ENCODE peak calls at places on chromosomes 6 and 20, in six cellular contexts. C is CD8-positive, alpha-beta memory T cell; V is progenitor cell of endocrine pancreas; Y is heart right ventricle; A is stimulated activated CD8-positive, alpha-beta memory T cell treated with anti-CD3 and anti-CD28 coated beads, Interleukin-15, amount 100 ng/mL, for 24 hours; S is hippocampal formation. P is an unnamed sample.

GRCh38 chr6:137237413-137238170 is 18.4 kb upstream of the IFNGR1 start:
- DNase-seq in C (no peak), V (no peak), Y (no peak), A (no peak), S (no peak), P (no peak)

GRCh38 chr6:125858427-125859320 is 67.9 kb downstream of the NCOA7 start:
- DNase-seq in C (no peak), V (no peak), Y (peak), A (no peak), S (peak), P (no peak)

GRCh38 chr6:156686429-156686939 is 90.7 kb upstream of the ARID1B start:
- DNase-seq in C (peak), V (no peak), Y (peak), A (peak), S (peak), P (no peak)

GRCh38 chr6:135008941-135009290 is 45.7 kb downstream of the HBS1L start:
- DNase-seq in C (no peak), V (no peak), Y (no peak), A (no peak), S (no peak), P (no peak)

GRCh38 chr20:32595143-32595542 is 10.0 kb upstream of the NOL4L start:
- DNase-seq in C (no peak), V (no peak), Y (no peak), A (no peak), S (no peak), P (no peak)

GRCh38 chr20:46814366-46815232 is 80.0 kb upstream of the EYA2 start:
- DNase-seq in C (no peak), V (no peak), Y (no peak), A (no peak), S (no peak), P (no peak)

GRCh38 chr20:61630240-61630650 is 378.2 kb downstream of the CDH4 start:
- DNase-seq in C (no peak), V (no peak), Y (no peak), A (no peak), S (no peak), P (no peak)

GRCh38 chr6:141415896-141416295 is 716.8 kb upstream of the GJE1 start:
- DNase-seq in C (no peak), V (no peak), Y (no peak), A (no peak), S (no peak), P (no peak)

GRCh38 chr20:17066955-17067354 is 159.9 kb upstream of the PCSK2 start:
- DNase-seq in C (no peak), V (no peak), Y (no peak), A (no peak), S (no peak), P (no peak)

GRCh38 chr6:144186817-144187625 is 36.7 kb downstream of the STX11 start:
- DNase-seq in C (no peak), V (no peak), Y (no peak), A (no peak), S (no peak), P (no peak)

GRCh38 chr6:6793388-6794250 is 205.1 kb downstream of the LY86 start:
- DNase-seq in C (no peak), V (no peak), Y (no peak), A (no peak), S (no peak), P (peak)

GRCh38 chr20:50786703-50787102 is 8.2 kb upstream of the BCAS4 start:
- DNase-seq in C (no peak), V (no peak), Y (no peak), A (no peak), S (no peak), P (no peak)

GRCh38 chr20:3896853-3897252 is 7.7 kb downstream of the PANK2 start:
- DNase-seq in C (no peak), V (no peak), Y (no peak), A (no peak), S (no peak), P (no peak)

GRCh38 chr20:6718660-6719059 is 48.8 kb upstream of the BMP2 start:
- DNase-seq in C (no peak), V (no peak), Y (no peak), A (no peak), S (no peak), P (no peak)

GRCh38 chr20:57274846-57275245 is 8.4 kb upstream of the BMP7 start:
- DNase-seq in C (no peak), V (no peak), Y (no peak), A (no peak), S (no peak), P (no peak)

GRCh38 chr6:110520992-110521543 is 44.7 kb upstream of the SLC22A16 start:
- DNase-seq in C (no peak), V (no peak), Y (no peak), A (no peak), S (no peak), P (no peak)

GRCh38 chr20:51767018-51767866 is 948 bp downstream of the ATP9A start:
- DNase-seq in C (peak), V (peak), Y (peak), A (peak), S (peak), P (peak)

GRCh38 chr6:138226011-138226410 is 7.7 kb upstream of the PBOV1 start:
- DNase-seq in C (no peak), V (no peak), Y (no peak), A (no peak), S (no peak), P (no peak)

GRCh38 chr6:170292111-170292777 is 1.4 kb upstream of the DLL1 start:
- DNase-seq in C (no peak), V (no peak), Y (no peak), A (no peak), S (no peak), P (no peak)

GRCh38 chr6:22421187-22421586 is 124.4 kb upstream of the PRL start:
- DNase-seq in C (no peak), V (no peak), Y (no peak), A (no peak), S (no peak), P (no peak)

GRCh38 chr20:14444106-14444505 is 106.7 kb upstream of the FLRT3 start:
- DNase-seq in C (no peak), V (no peak), Y (no peak), A (no peak), S (no peak), P (no peak)

GRCh38 chr6:30743099-30744053 is 889 bp upstream of the FLOT1 start:
- DNase-seq in C (peak), V (peak), Y (no peak), A (no peak), S (no peak), P (peak)

GRCh38 chr6:37015532-37015931 is 10.1 kb downstream of the FGD2 start:
- DNase-seq in C (no peak), V (no peak), Y (no peak), A (no peak), S (no peak), P (no peak)

GRCh38 chr20:58349586-58349985 is 39.4 kb upstream of the VAPB start:
- DNase-seq in C (no peak), V (no peak), Y (no peak), A (no peak), S (no peak), P (no peak)

GRCh38 chr6:141598487-141598886 is 534.2 kb upstream of the GJE1 start:
- DNase-seq in C (no peak), V (no peak), Y (no peak), A (no peak), S (no peak), P (no peak)

GRCh38 chr6:27275025-27275956 is 27.8 kb downstream of the PRSS16 start:
- DNase-seq in C (no peak), V (no peak), Y (no peak), A (no peak), S (no peak), P (no peak)